ENCODE peak calls at places on chromosome 15, in five cellular contexts. V is breast epithelium; Z is endothelial cell; P is CD8-positive, alpha-beta T cell; J is nephron progenitor cell. E is an unnamed sample.

GRCh38 chr15:90902996-90903732 is at the start of gene MAN2A2:
- DNase-seq in J (peak; percentile 67), Z (peak; percentile 43), P (peak; percentile 54), V (no peak), E (peak; percentile 64)

GRCh38 chr15:57607570-57608000 is 15.9 kb downstream of the MYZAP start:
- DNase-seq in V (no peak), J (no peak), Z (no peak), P (no peak), E (no peak)

GRCh38 chr15:57118013-57118799 is 199.8 kb downstream of the TCF12 start:
- DNase-seq in J (no peak), P (no peak), V (no peak), Z (no peak), E (no peak)

GRCh38 chr15:44735482-44736260 is 657 bp upstream of the TRIM69 start:
- DNase-seq in P (no peak), Z (no peak), J (no peak), V (no peak), E (no peak)

GRCh38 chr15:22936577-22937472 is 43.3 kb downstream of the CYFIP1 start:
- DNase-seq in P (no peak), V (no peak), Z (no peak), J (no peak), E (no peak)

GRCh38 chr15:36275656-36276055 is 303.8 kb upstream of the CDIN1 start:
- DNase-seq in P (no peak), Z (no peak), V (no peak), J (no peak), E (no peak)

GRCh38 chr15:73704869-73705645 is 20.9 kb downstream of the CD276 start:
- DNase-seq in Z (peak; percentile 73), V (no peak), J (peak; percentile 71), P (peak; percentile 49), E (peak; percentile 37)

GRCh38 chr15:66830358-66830757 is 128.3 kb downstream of the SMAD6 start:
- DNase-seq in J (no peak), V (no peak), Z (no peak), P (no peak), E (no peak)

GRCh38 chr15:80093854-80094418 is 34.5 kb downstream of the ZFAND6 start:
- DNase-seq in P (no peak), Z (no peak), V (no peak), J (peak; percentile 22), E (no peak)

GRCh38 chr15:98614681-98615080 is 33.7 kb upstream of the IGF1R start:
- DNase-seq in J (no peak), V (peak; percentile 39), Z (no peak), P (no peak), E (no peak)

GRCh38 chr15:84908564-84908963 is 24.1 kb downstream of the SLC28A1 start:
- DNase-seq in Z (no peak), P (no peak), J (no peak), V (no peak), E (no peak)

GRCh38 chr15:51265037-51265555 is 73.3 kb downstream of the CYP19A1 start:
- DNase-seq in Z (no peak), V (no peak), P (no peak), J (no peak), E (no peak)

GRCh38 chr15:93179704-93180103 is 90.7 kb upstream of the RGMA start:
- DNase-seq in V (no peak), P (no peak), J (peak; percentile 20), Z (peak; percentile 18), E (no peak)

GRCh38 chr15:61003683-61004299 is 225.3 kb downstream of the RORA start:
- DNase-seq in J (no peak), P (no peak), Z (no peak), V (no peak), E (no peak)

GRCh38 chr15:59169337-59169736 is 37.3 kb upstream of the LDHAL6B start:
- DNase-seq in V (no peak), J (no peak), Z (no peak), P (no peak), E (no peak)

GRCh38 chr15:22960126-22960525 is 20.0 kb downstream of the CYFIP1 start:
- DNase-seq in Z (no peak), P (no peak), J (no peak), V (no peak), E (no peak)

GRCh38 chr15:80121546-80121945 is 31.3 kb upstream of the FAH start:
- DNase-seq in J (no peak), P (no peak), V (no peak), Z (no peak), E (no peak)

GRCh38 chr15:91476861-91477260 is 376.6 kb upstream of the SLCO3A1 start:
- DNase-seq in Z (no peak), P (no peak), V (no peak), J (no peak), E (no peak)

GRCh38 chr15:52714968-52715367 is 35.8 kb upstream of the ATOSA start:
- DNase-seq in J (no peak), Z (no peak), V (no peak), P (no peak), E (no peak)

GRCh38 chr15:88610756-88611231 is 10.3 kb upstream of the AEN start:
- DNase-seq in P (no peak), V (no peak), Z (peak; percentile 36), J (no peak), E (no peak)

GRCh38 chr15:73782339-73782979 is 29.3 kb upstream of the INSYN1 start:
- DNase-seq in P (no peak), Z (no peak), J (no peak), V (no peak), E (no peak)

GRCh38 chr15:99435138-99435695 is 130.6 kb upstream of the MEF2A start:
- DNase-seq in V (peak; percentile 73), P (no peak), Z (no peak), J (no peak), E (peak; percentile 30)

GRCh38 chr15:99998661-99999101 is 265.4 kb upstream of the LYSMD4 start:
- DNase-seq in P (no peak), V (peak; percentile 74), J (no peak), Z (no peak), E (no peak)

GRCh38 chr15:58501636-58502178 is 69.9 kb downstream of the LIPC start:
- DNase-seq in P (no peak), V (no peak), J (no peak), Z (no peak), E (no peak)

GRCh38 chr15:58221591-58222241 is 83.5 kb downstream of the AQP9 start:
- DNase-seq in Z (peak; percentile 55), P (no peak), J (peak; percentile 22), V (no peak), E (no peak)

GRCh38 chr15:99442268-99442897 is 123.4 kb upstream of the MEF2A start:
- DNase-seq in J (no peak), P (no peak), V (peak; percentile 23), Z (no peak), E (peak; percentile 14)

GRCh38 chr15:48647963-48648362 is 2.5 kb upstream of the FBN1 start:
- DNase-seq in Z (peak; percentile 34), V (no peak), J (no peak), P (no peak), E (no peak)

GRCh38 chr15:49675051-49675450 is 54.2 kb downstream of the DTWD1 start:
- DNase-seq in Z (no peak), V (no peak), J (no peak), P (no peak), E (no peak)

GRCh38 chr15:44102675-44103254 is 92.3 kb downstream of the FRMD5 start:
- DNase-seq in J (no peak), P (no peak), V (peak; percentile 27), Z (no peak), E (no peak)

GRCh38 chr15:98763179-98763578 is 114.8 kb downstream of the IGF1R start:
- DNase-seq in V (peak; percentile 43), P (no peak), J (no peak), Z (no peak), E (no peak)

GRCh38 chr15:74334127-74334526 is 33.3 kb downstream of the CYP11A1 start:
- DNase-seq in V (no peak), Z (no peak), P (no peak), J (no peak), E (no peak)

GRCh38 chr15:92922405-92923002 is 22.4 kb downstream of the CHD2 start:
- DNase-seq in J (no peak), P (no peak), V (no peak), Z (no peak), E (no peak)

DNA sequence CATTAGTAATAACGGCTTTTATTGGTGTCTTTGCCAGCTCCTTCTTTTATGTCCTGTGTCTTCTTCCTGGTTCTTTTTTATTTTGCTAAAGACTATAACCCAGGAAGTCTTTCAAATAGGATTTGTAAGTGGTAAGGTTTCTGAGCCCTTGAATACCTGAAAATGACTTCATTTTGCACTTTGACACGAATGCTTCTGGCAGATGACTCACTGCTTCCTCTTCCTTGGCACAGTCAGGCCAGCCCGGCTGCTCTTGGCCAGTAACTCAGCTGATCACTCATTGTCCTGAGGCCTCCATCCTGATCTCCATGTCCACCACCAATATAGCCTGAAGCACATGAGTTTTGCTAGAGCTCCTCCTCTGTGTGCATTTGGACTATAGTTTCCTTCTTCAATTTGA is 48.7 kb upstream of the NR2E3 start:
- DNase-seq in Z (no peak), P (no peak), V (no peak), J (no peak), E (no peak)
- TF ChIP-seq CTCF in Z (no peak), P (no peak), V (no peak), J (no peak), E (no peak)

DNA sequence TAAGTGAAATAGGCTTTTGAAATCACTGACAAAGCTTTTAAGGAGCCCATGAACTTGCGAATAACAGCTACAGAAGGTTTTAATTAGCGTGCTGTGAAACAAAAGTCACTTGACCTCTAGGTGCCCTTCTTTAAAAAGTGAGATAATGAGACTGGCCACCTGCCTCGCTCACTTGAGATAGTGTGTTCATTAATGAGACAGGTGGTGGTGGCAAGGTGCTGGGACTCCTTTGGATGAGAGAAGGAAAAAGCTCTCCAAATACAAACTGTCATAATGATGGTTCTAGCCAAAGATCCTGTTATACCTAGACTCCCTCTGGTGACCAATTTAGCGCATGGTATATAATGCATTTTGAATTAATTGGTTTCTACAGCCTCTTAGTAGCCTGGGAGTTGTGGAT is 22.7 kb upstream of the IREB2 start:
- DNase-seq in Z (no peak), P (no peak), J (no peak), V (no peak), E (no peak)
- TF ChIP-seq CTCF in Z (no peak), P (no peak), J (peak; percentile 17), V (no peak), E (no peak)

DNA sequence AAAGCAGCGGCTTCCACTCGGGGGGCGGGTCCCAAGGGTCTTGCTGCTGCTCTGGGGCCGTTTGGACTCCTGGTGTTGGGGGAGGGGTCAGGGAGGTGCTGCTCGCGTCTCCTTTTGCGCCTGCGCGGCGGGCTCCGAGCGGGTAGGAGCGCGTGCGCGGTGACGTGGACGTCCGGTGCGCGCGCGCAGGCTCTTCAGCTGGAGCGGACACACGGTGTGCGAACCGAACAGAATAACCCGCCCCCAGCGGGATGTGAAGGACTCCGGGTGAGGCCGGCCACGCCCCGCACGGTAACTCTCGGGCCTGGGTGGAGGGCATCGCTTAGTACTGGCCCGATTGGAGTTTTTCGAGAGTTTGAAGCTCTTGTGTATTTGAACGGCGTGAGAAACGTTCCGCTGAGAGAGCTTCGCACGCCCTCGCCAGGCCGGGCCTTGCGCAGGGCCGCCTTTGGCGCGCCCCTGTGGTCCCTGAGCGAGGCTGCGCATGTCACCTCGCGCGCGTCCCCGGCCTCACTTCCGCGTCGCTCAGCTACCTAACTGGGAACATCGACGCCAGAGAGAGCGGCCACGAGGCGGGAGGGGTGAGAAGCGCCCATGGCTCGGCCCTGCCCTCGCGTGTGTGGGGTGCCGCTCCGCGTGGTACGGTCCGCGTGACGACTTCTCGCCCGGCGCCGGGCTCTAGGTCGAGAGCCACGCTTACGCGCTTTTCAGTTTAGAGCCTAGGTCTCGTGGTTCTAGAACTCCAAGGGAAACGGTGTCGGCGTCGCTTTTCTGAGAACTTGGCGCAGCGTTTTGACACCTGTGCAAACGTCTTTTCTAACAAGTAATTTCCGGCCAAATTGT is at the start of gene MGA:
- DNase-seq in P (peak; percentile 89), J (peak; percentile 92), Z (peak; percentile 93), V (peak; percentile 83), E (peak; percentile 92)
- TF ChIP-seq CTCF in P (no peak), J (no peak), Z (no peak), V (no peak), E (no peak)

GRCh38 chr15:26667222-26667988 is 105.5 kb downstream of the GABRB3 start:
- DNase-seq in P (no peak), J (no peak), V (peak; percentile 22), Z (no peak), E (no peak)
- TF ChIP-seq CTCF in P (no peak), J (no peak), V (no peak), Z (no peak), E (no peak)

E was measured in activated B cell treated with CpG ODN at 0.5 μM for 24 hours.